ENCODE peak calls at places on chromosomes 7 and 10, in eight cellular contexts. M, L, G, P, F, Z, O and K are unnamed samples.

GRCh38 chr10:49398000-49398861 is 2.3 kb upstream of the DRGX start:
- DNase-seq in L (peak), F (no peak), O (no peak), G (peak), Z (peak), P (peak), M (peak), K (peak)

GRCh38 chr10:106973301-106973700 is 191.2 kb downstream of the SORCS1 start:
- DNase-seq in O (no peak), L (no peak), G (no peak), P (no peak), Z (no peak), F (no peak), M (no peak), K (no peak)

GRCh38 chr7:155830961-155831806 is 18.9 kb upstream of the SHH start:
- DNase-seq in P (no peak), G (no peak), O (no peak), L (no peak), F (no peak), Z (no peak), M (no peak), K (no peak)

GRCh38 chr10:79133386-79133785 is 64.6 kb downstream of the ZMIZ1 start:
- DNase-seq in G (no peak), P (no peak), F (no peak), Z (no peak), O (no peak), L (no peak), M (no peak), K (no peak)

GRCh38 chr7:104150470-104150869 is 57.3 kb downstream of the ORC5 start:
- DNase-seq in F (no peak), Z (no peak), O (no peak), M (no peak), G (no peak), P (no peak), L (no peak), K (no peak)

GRCh38 chr10:93313798-93314197 is 168.3 kb downstream of the MYOF start:
- DNase-seq in F (no peak), L (no peak), G (no peak), M (no peak), O (no peak), P (no peak), Z (no peak), K (no peak)

GRCh38 chr7:85583225-85583672 is 396.4 kb upstream of the SEMA3D start:
- DNase-seq in P (no peak), L (no peak), F (no peak), Z (no peak), O (no peak), G (no peak), M (no peak), K (no peak)

GRCh38 chr7:51005074-51005473 is 222.4 kb upstream of the GRB10 start:
- DNase-seq in O (no peak), M (no peak), P (no peak), L (no peak), Z (no peak), G (no peak), F (no peak), K (no peak)

GRCh38 chr7:17466201-17466600 is 167.7 kb downstream of the AHR start:
- DNase-seq in Z (no peak), G (no peak), F (no peak), P (no peak), L (no peak), O (no peak), M (no peak), K (no peak)

GRCh38 chr10:129474642-129475041 is 7.6 kb downstream of the MGMT start:
- DNase-seq in Z (no peak), L (no peak), F (no peak), M (peak), P (no peak), G (no peak), O (no peak), K (no peak)

GRCh38 chr7:768881-769504 is 41.9 kb upstream of the PRKAR1B start:
- DNase-seq in P (no peak), F (no peak), M (no peak), O (peak), G (no peak), Z (peak), L (no peak), K (no peak)

GRCh38 chr7:13628231-13629001 is 361.1 kb downstream of the ETV1 start:
- DNase-seq in M (no peak), G (no peak), O (no peak), P (no peak), L (no peak), Z (no peak), F (no peak), K (no peak)

GRCh38 chr7:100891555-100891954 is 2.0 kb upstream of the UFSP1 start:
- DNase-seq in O (no peak), F (no peak), L (no peak), Z (no peak), P (no peak), G (no peak), M (no peak), K (no peak)

GRCh38 chr7:74217455-74218342 is 7.9 kb downstream of the LAT2 start:
- DNase-seq in Z (no peak), M (no peak), P (no peak), O (no peak), F (no peak), L (peak), G (peak), K (no peak)

GRCh38 chr10:61752111-61753011 is 89.6 kb downstream of the CABCOCO1 start:
- DNase-seq in L (no peak), M (no peak), P (no peak), Z (peak), G (no peak), O (no peak), F (no peak), K (no peak)

GRCh38 chr7:150842716-150843115 is 9.6 kb upstream of the AOC1 start:
- DNase-seq in F (no peak), L (no peak), P (peak), Z (no peak), O (no peak), G (no peak), M (peak), K (no peak)

GRCh38 chr10:33039167-33039566 is 81.1 kb upstream of the ITGB1 start:
- DNase-seq in O (no peak), G (no peak), Z (peak), P (no peak), M (no peak), F (no peak), L (no peak), K (no peak)

GRCh38 chr10:71295641-71296040 is 23.4 kb upstream of the SLC29A3 start:
- DNase-seq in G (no peak), Z (no peak), F (no peak), O (no peak), P (no peak), M (no peak), L (no peak), K (no peak)

GRCh38 chr10:30000802-30001571 is 58.4 kb downstream of the JCAD start:
- DNase-seq in M (peak), P (no peak), Z (no peak), L (no peak), O (no peak), F (no peak), G (no peak), K (no peak)

GRCh38 chr10:122461729-122462532 is 578 bp downstream of the HTRA1 start:
- DNase-seq in O (peak), P (no peak), L (no peak), M (no peak), F (no peak), G (peak), Z (peak), K (no peak)

GRCh38 chr10:84987039-84987438 is 658.6 kb downstream of the CCSER2 start:
- DNase-seq in O (no peak), G (no peak), M (no peak), P (no peak), L (no peak), F (no peak), Z (no peak), K (no peak)

GRCh38 chr10:131652416-131652815 is 248.4 kb upstream of the PPP2R2D start:
- DNase-seq in P (peak), Z (no peak), F (no peak), O (no peak), L (no peak), G (no peak), M (peak), K (no peak)